ENCODE peak calls at places on chromosomes 2 and 18, in seven cellular contexts. One of them, this sample, is unnamed.

GRCh38 chr2:36539631-36540030 is 58.3 kb downstream of the FEZ2 start:
- DNase-seq in neuronal stem cell: no peak
- DNase-seq in thoracic aorta: no peak
- DNase-seq in neural progenitor cell: no peak
- DNase-seq in mucosa of descending colon: no peak
- DNase-seq in fibroblast of mammary gland: peak
- DNase-seq in cardiac fibroblast: no peak
- DNase-seq in this sample: no peak

GRCh38 chr2:25894135-25894830 is 16.0 kb upstream of the ASXL2 start:
- DNase-seq in neuronal stem cell: no peak
- DNase-seq in thoracic aorta: no peak
- DNase-seq in neural progenitor cell: no peak
- DNase-seq in mucosa of descending colon: peak
- DNase-seq in fibroblast of mammary gland: peak
- DNase-seq in cardiac fibroblast: peak
- DNase-seq in this sample: no peak

GRCh38 chr18:35526476-35527120 is 28.8 kb upstream of the INO80C start:
- DNase-seq in neuronal stem cell: no peak
- DNase-seq in thoracic aorta: no peak
- DNase-seq in neural progenitor cell: no peak
- DNase-seq in mucosa of descending colon: no peak
- DNase-seq in fibroblast of mammary gland: peak
- DNase-seq in cardiac fibroblast: peak
- DNase-seq in this sample: peak

GRCh38 chr2:35410431-35411061 is 945.0 kb upstream of the CRIM1 start:
- DNase-seq in neuronal stem cell: peak
- DNase-seq in thoracic aorta: no peak
- DNase-seq in neural progenitor cell: peak
- DNase-seq in mucosa of descending colon: peak
- DNase-seq in fibroblast of mammary gland: peak
- DNase-seq in cardiac fibroblast: peak
- DNase-seq in this sample: peak

GRCh38 chr2:105249181-105249580 is 7.6 kb downstream of the GPR45 start:
- DNase-seq in neuronal stem cell: no peak
- DNase-seq in thoracic aorta: no peak
- DNase-seq in neural progenitor cell: no peak
- DNase-seq in mucosa of descending colon: no peak
- DNase-seq in fibroblast of mammary gland: no peak
- DNase-seq in cardiac fibroblast: no peak
- DNase-seq in this sample: no peak

GRCh38 chr18:32243358-32243757 is 53.5 kb downstream of the MEP1B start:
- DNase-seq in neuronal stem cell: no peak
- DNase-seq in thoracic aorta: no peak
- DNase-seq in neural progenitor cell: peak
- DNase-seq in mucosa of descending colon: no peak
- DNase-seq in fibroblast of mammary gland: no peak
- DNase-seq in cardiac fibroblast: no peak
- DNase-seq in this sample: no peak

GRCh38 chr2:89797320-89798038 is 1106.0 kb downstream of the RPIA start:
- DNase-seq in neuronal stem cell: no peak
- DNase-seq in thoracic aorta: no peak
- DNase-seq in neural progenitor cell: no peak
- DNase-seq in mucosa of descending colon: no peak
- DNase-seq in fibroblast of mammary gland: no peak
- DNase-seq in cardiac fibroblast: no peak
- DNase-seq in this sample: no peak

GRCh38 chr2:144533221-144533620 is 13.3 kb upstream of the ZEB2 start:
- DNase-seq in neuronal stem cell: no peak
- DNase-seq in thoracic aorta: no peak
- DNase-seq in neural progenitor cell: no peak
- DNase-seq in mucosa of descending colon: no peak
- DNase-seq in fibroblast of mammary gland: no peak
- DNase-seq in cardiac fibroblast: no peak
- DNase-seq in this sample: no peak

GRCh38 chr18:72898870-72899840 is 31.4 kb upstream of the NETO1 start:
- DNase-seq in neuronal stem cell: no peak
- DNase-seq in thoracic aorta: no peak
- DNase-seq in neural progenitor cell: no peak
- DNase-seq in mucosa of descending colon: no peak
- DNase-seq in fibroblast of mammary gland: no peak
- DNase-seq in cardiac fibroblast: no peak
- DNase-seq in this sample: no peak

GRCh38 chr18:13619505-13620205 is 106.7 kb downstream of the FAM210A start:
- DNase-seq in neuronal stem cell: no peak
- DNase-seq in thoracic aorta: no peak
- DNase-seq in neural progenitor cell: no peak
- DNase-seq in mucosa of descending colon: no peak
- DNase-seq in fibroblast of mammary gland: no peak
- DNase-seq in cardiac fibroblast: no peak
- DNase-seq in this sample: no peak

GRCh38 chr18:35463050-35463449 is 34.7 kb downstream of the INO80C start:
- DNase-seq in neuronal stem cell: no peak
- DNase-seq in thoracic aorta: no peak
- DNase-seq in neural progenitor cell: no peak
- DNase-seq in mucosa of descending colon: no peak
- DNase-seq in fibroblast of mammary gland: peak
- DNase-seq in cardiac fibroblast: peak
- DNase-seq in this sample: no peak

GRCh38 chr2:66569321-66569851 is 134.5 kb downstream of the MEIS1 start:
- DNase-seq in neuronal stem cell: no peak
- DNase-seq in thoracic aorta: no peak
- DNase-seq in neural progenitor cell: peak
- DNase-seq in mucosa of descending colon: no peak
- DNase-seq in fibroblast of mammary gland: peak
- DNase-seq in cardiac fibroblast: peak
- DNase-seq in this sample: peak

GRCh38 chr2:36633470-36634092 is 35.6 kb upstream of the FEZ2 start:
- DNase-seq in neuronal stem cell: no peak
- DNase-seq in thoracic aorta: no peak
- DNase-seq in neural progenitor cell: no peak
- DNase-seq in mucosa of descending colon: no peak
- DNase-seq in fibroblast of mammary gland: peak
- DNase-seq in cardiac fibroblast: no peak
- DNase-seq in this sample: no peak

GRCh38 chr2:62727259-62727867 is 21.9 kb downstream of the EHBP1 start:
- DNase-seq in neuronal stem cell: no peak
- DNase-seq in thoracic aorta: no peak
- DNase-seq in neural progenitor cell: no peak
- DNase-seq in mucosa of descending colon: no peak
- DNase-seq in fibroblast of mammary gland: no peak
- DNase-seq in cardiac fibroblast: no peak
- DNase-seq in this sample: no peak

GRCh38 chr2:144444418-144444817 is 75.5 kb downstream of the ZEB2 start:
- DNase-seq in neuronal stem cell: no peak
- DNase-seq in thoracic aorta: no peak
- DNase-seq in neural progenitor cell: peak
- DNase-seq in mucosa of descending colon: no peak
- DNase-seq in fibroblast of mammary gland: no peak
- DNase-seq in cardiac fibroblast: no peak
- DNase-seq in this sample: peak

GRCh38 chr2:147440694-147441093 is 404.1 kb upstream of the ACVR2A start:
- DNase-seq in neuronal stem cell: peak
- DNase-seq in thoracic aorta: no peak
- DNase-seq in neural progenitor cell: peak
- DNase-seq in mucosa of descending colon: no peak
- DNase-seq in fibroblast of mammary gland: no peak
- DNase-seq in cardiac fibroblast: no peak
- DNase-seq in this sample: no peak

GRCh38 chr2:216635701-216636541 is 2.7 kb downstream of the IGFBP2 start:
- DNase-seq in neuronal stem cell: peak
- DNase-seq in thoracic aorta: no peak
- DNase-seq in neural progenitor cell: peak
- DNase-seq in mucosa of descending colon: no peak
- DNase-seq in fibroblast of mammary gland: no peak
- DNase-seq in cardiac fibroblast: no peak
- DNase-seq in this sample: peak

GRCh38 chr18:74489631-74490030 is 6.5 kb upstream of the CNDP2 start:
- DNase-seq in neuronal stem cell: no peak
- DNase-seq in thoracic aorta: no peak
- DNase-seq in neural progenitor cell: no peak
- DNase-seq in mucosa of descending colon: no peak
- DNase-seq in fibroblast of mammary gland: peak
- DNase-seq in cardiac fibroblast: peak
- DNase-seq in this sample: no peak

GRCh38 chr2:192030289-192030688 is 164.4 kb downstream of the TMEFF2 start:
- DNase-seq in neuronal stem cell: no peak
- DNase-seq in thoracic aorta: no peak
- DNase-seq in neural progenitor cell: no peak
- DNase-seq in mucosa of descending colon: no peak
- DNase-seq in fibroblast of mammary gland: peak
- DNase-seq in cardiac fibroblast: peak
- DNase-seq in this sample: no peak

GRCh38 chr18:64416990-64417389 is 268.1 kb upstream of the LINC00305 start:
- DNase-seq in neuronal stem cell: no peak
- DNase-seq in thoracic aorta: no peak
- DNase-seq in neural progenitor cell: no peak
- DNase-seq in mucosa of descending colon: no peak
- DNase-seq in fibroblast of mammary gland: no peak
- DNase-seq in cardiac fibroblast: no peak
- DNase-seq in this sample: peak

GRCh38 chr2:63257473-63257872 is 206.8 kb downstream of the OTX1 start:
- DNase-seq in neuronal stem cell: no peak
- DNase-seq in thoracic aorta: no peak
- DNase-seq in neural progenitor cell: no peak
- DNase-seq in mucosa of descending colon: no peak
- DNase-seq in fibroblast of mammary gland: peak
- DNase-seq in cardiac fibroblast: no peak
- DNase-seq in this sample: no peak

GRCh38 chr2:58235988-58236387 is 5.1 kb downstream of the FANCL start:
- DNase-seq in neuronal stem cell: no peak
- DNase-seq in thoracic aorta: no peak
- DNase-seq in neural progenitor cell: no peak
- DNase-seq in mucosa of descending colon: no peak
- DNase-seq in fibroblast of mammary gland: no peak
- DNase-seq in cardiac fibroblast: no peak
- DNase-seq in this sample: no peak

GRCh38 chr2:58237741-58238140 is 3.4 kb downstream of the FANCL start:
- DNase-seq in neuronal stem cell: no peak
- DNase-seq in thoracic aorta: no peak
- DNase-seq in neural progenitor cell: peak
- DNase-seq in mucosa of descending colon: no peak
- DNase-seq in fibroblast of mammary gland: peak
- DNase-seq in cardiac fibroblast: no peak
- DNase-seq in this sample: peak

GRCh38 chr2:58240595-58240937 is 559 bp downstream of the FANCL start:
- DNase-seq in neuronal stem cell: no peak
- DNase-seq in thoracic aorta: no peak
- DNase-seq in neural progenitor cell: no peak
- DNase-seq in mucosa of descending colon: no peak
- DNase-seq in fibroblast of mammary gland: peak
- DNase-seq in cardiac fibroblast: no peak
- DNase-seq in this sample: no peak

GRCh38 chr2:58240938-58241755 is at the start of gene FANCL:
- DNase-seq in neuronal stem cell: peak
- DNase-seq in thoracic aorta: peak
- DNase-seq in neural progenitor cell: peak
- DNase-seq in mucosa of descending colon: peak
- DNase-seq in fibroblast of mammary gland: peak
- DNase-seq in cardiac fibroblast: peak
- DNase-seq in this sample: peak

GRCh38 chr2:58239243-58239642 is 1.9 kb downstream of the FANCL start:
- DNase-seq in neuronal stem cell: no peak
- DNase-seq in thoracic aorta: no peak
- DNase-seq in neural progenitor cell: no peak
- DNase-seq in mucosa of descending colon: no peak
- DNase-seq in fibroblast of mammary gland: no peak
- DNase-seq in cardiac fibroblast: no peak
- DNase-seq in this sample: no peak
- H3K4me3 ChIP-seq in neuronal stem cell: peak
- H3K4me3 ChIP-seq in thoracic aorta: no peak
- H3K4me3 ChIP-seq in neural progenitor cell: peak
- H3K4me3 ChIP-seq in mucosa of descending colon: no peak
- H3K4me3 ChIP-seq in fibroblast of mammary gland: no peak
- H3K4me3 ChIP-seq in cardiac fibroblast: no peak
- H3K4me3 ChIP-seq in this sample: no peak

GRCh38 chr2:28565720-28566295 is 69.9 kb downstream of the PLB1 start:
- DNase-seq in neuronal stem cell: no peak
- DNase-seq in thoracic aorta: no peak
- DNase-seq in neural progenitor cell: no peak
- DNase-seq in mucosa of descending colon: no peak
- DNase-seq in fibroblast of mammary gland: no peak
- DNase-seq in cardiac fibroblast: no peak
- DNase-seq in this sample: no peak
- H3K4me3 ChIP-seq in neuronal stem cell: peak
- H3K4me3 ChIP-seq in thoracic aorta: peak
- H3K4me3 ChIP-seq in neural progenitor cell: no peak
- H3K4me3 ChIP-seq in mucosa of descending colon: no peak
- H3K4me3 ChIP-seq in fibroblast of mammary gland: no peak
- H3K4me3 ChIP-seq in cardiac fibroblast: no peak
- H3K4me3 ChIP-seq in this sample: no peak

DNA sequence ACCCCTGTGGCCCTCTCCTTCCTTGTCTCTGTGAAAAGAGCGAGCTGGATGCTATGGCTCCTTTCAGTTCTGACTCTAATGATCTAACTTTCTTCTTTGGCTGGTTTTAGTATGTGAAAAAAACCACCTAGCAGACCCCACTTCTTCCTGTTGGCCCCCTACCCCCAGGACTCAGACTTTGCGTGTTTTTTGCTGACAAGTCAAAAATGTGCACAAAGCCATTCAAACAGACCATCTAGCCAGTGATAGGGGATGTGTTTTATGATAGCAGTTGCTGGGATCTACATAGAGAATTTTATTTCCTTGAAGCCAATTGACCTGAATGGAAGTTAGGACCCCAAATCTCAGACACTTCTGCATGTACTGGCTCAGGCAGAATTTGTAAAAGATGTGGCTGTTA is 49.1 kb downstream of the MFSD6 start:
- DNase-seq in neuronal stem cell: no peak
- DNase-seq in thoracic aorta: no peak
- DNase-seq in neural progenitor cell: no peak
- DNase-seq in mucosa of descending colon: no peak
- DNase-seq in fibroblast of mammary gland: no peak
- DNase-seq in cardiac fibroblast: no peak
- DNase-seq in this sample: no peak
- H3K4me3 ChIP-seq in neuronal stem cell: no peak
- H3K4me3 ChIP-seq in thoracic aorta: no peak
- H3K4me3 ChIP-seq in neural progenitor cell: no peak
- H3K4me3 ChIP-seq in mucosa of descending colon: no peak
- H3K4me3 ChIP-seq in fibroblast of mammary gland: no peak
- H3K4me3 ChIP-seq in cardiac fibroblast: no peak
- H3K4me3 ChIP-seq in this sample: no peak

GRCh38 chr2:207473866-207474251 is 55.9 kb upstream of the CREB1 start:
- DNase-seq in neuronal stem cell: no peak
- DNase-seq in thoracic aorta: no peak
- DNase-seq in neural progenitor cell: no peak
- DNase-seq in mucosa of descending colon: no peak
- DNase-seq in fibroblast of mammary gland: no peak
- DNase-seq in cardiac fibroblast: no peak
- DNase-seq in this sample: no peak

GRCh38 chr2:207475546-207475945 is 54.2 kb upstream of the CREB1 start:
- DNase-seq in neuronal stem cell: no peak
- DNase-seq in thoracic aorta: no peak
- DNase-seq in neural progenitor cell: no peak
- DNase-seq in mucosa of descending colon: no peak
- DNase-seq in fibroblast of mammary gland: no peak
- DNase-seq in cardiac fibroblast: no peak
- DNase-seq in this sample: no peak

GRCh38 chr2:207472343-207473202 is 57.2 kb upstream of the CREB1 start:
- DNase-seq in neuronal stem cell: no peak
- DNase-seq in thoracic aorta: no peak
- DNase-seq in neural progenitor cell: no peak
- DNase-seq in mucosa of descending colon: no peak
- DNase-seq in fibroblast of mammary gland: peak
- DNase-seq in cardiac fibroblast: no peak
- DNase-seq in this sample: no peak

GRCh38 chr2:207473203-207473865 is 56.4 kb upstream of the CREB1 start:
- DNase-seq in neuronal stem cell: peak
- DNase-seq in thoracic aorta: no peak
- DNase-seq in neural progenitor cell: peak
- DNase-seq in mucosa of descending colon: peak
- DNase-seq in fibroblast of mammary gland: peak
- DNase-seq in cardiac fibroblast: peak
- DNase-seq in this sample: peak

GRCh38 chr2:207474871-207475485 is 54.8 kb upstream of the CREB1 start:
- DNase-seq in neuronal stem cell: peak
- DNase-seq in thoracic aorta: no peak
- DNase-seq in neural progenitor cell: peak
- DNase-seq in mucosa of descending colon: peak
- DNase-seq in fibroblast of mammary gland: peak
- DNase-seq in cardiac fibroblast: peak
- DNase-seq in this sample: peak
- H3K4me3 ChIP-seq in neuronal stem cell: no peak
- H3K4me3 ChIP-seq in thoracic aorta: peak
- H3K4me3 ChIP-seq in neural progenitor cell: no peak
- H3K4me3 ChIP-seq in mucosa of descending colon: no peak
- H3K4me3 ChIP-seq in fibroblast of mammary gland: peak
- H3K4me3 ChIP-seq in cardiac fibroblast: no peak
- H3K4me3 ChIP-seq in this sample: no peak

This sample was measured in mesendoderm.